ENCODE peak calls at places on chromosomes 1 and 21, in nine cellular contexts. One of them, this sample, is unnamed.

GRCh38 chr21:29555601-29556000 is 256.9 kb downstream of the BACH1 start:
- DNase-seq in GM20000: no peak
- DNase-seq in mesothelial cell of epicardium: no peak
- DNase-seq in RWPE1: no peak
- DNase-seq in left lung: no peak
- DNase-seq in heart left ventricle: no peak
- DNase-seq in mucosa of descending colon: no peak
- DNase-seq in GM12865: no peak
- DNase-seq in NB4: no peak
- DNase-seq in this sample: no peak

GRCh38 chr1:155698382-155699038 is 9.6 kb downstream of the DAP3 start:
- DNase-seq in heart left ventricle: no peak
- DNase-seq in GM12865: no peak
- DNase-seq in GM20000: no peak
- DNase-seq in RWPE1: no peak
- DNase-seq in mesothelial cell of epicardium: no peak
- DNase-seq in NB4: no peak
- DNase-seq in left lung: no peak
- DNase-seq in mucosa of descending colon: no peak
- DNase-seq in this sample: no peak

GRCh38 chr1:59674605-59675004 is 140.1 kb upstream of the HOOK1 start:
- DNase-seq in GM12865: no peak
- DNase-seq in GM20000: no peak
- DNase-seq in RWPE1: peak; percentile 4
- DNase-seq in NB4: peak; percentile 89
- DNase-seq in mesothelial cell of epicardium: no peak
- DNase-seq in left lung: no peak
- DNase-seq in mucosa of descending colon: no peak
- DNase-seq in heart left ventricle: no peak
- DNase-seq in this sample: no peak

GRCh38 chr21:33261635-33262034 is 4.5 kb upstream of the IL10RB start:
- DNase-seq in mesothelial cell of epicardium: no peak
- DNase-seq in NB4: peak; percentile 92
- DNase-seq in left lung: no peak
- DNase-seq in heart left ventricle: no peak
- DNase-seq in RWPE1: no peak
- DNase-seq in GM20000: no peak
- DNase-seq in GM12865: peak; percentile 57
- DNase-seq in mucosa of descending colon: no peak
- DNase-seq in this sample: no peak

GRCh38 chr1:216045400-216045799 is 377.8 kb downstream of the USH2A start:
- DNase-seq in NB4: no peak
- DNase-seq in left lung: no peak
- DNase-seq in RWPE1: peak; percentile 36
- DNase-seq in heart left ventricle: no peak
- DNase-seq in GM20000: no peak
- DNase-seq in GM12865: no peak
- DNase-seq in mucosa of descending colon: no peak
- DNase-seq in mesothelial cell of epicardium: no peak
- DNase-seq in this sample: no peak

GRCh38 chr1:210467440-210468040 is 138.8 kb downstream of the HHAT start:
- DNase-seq in NB4: no peak
- DNase-seq in RWPE1: no peak
- DNase-seq in left lung: no peak
- DNase-seq in GM20000: no peak
- DNase-seq in mesothelial cell of epicardium: no peak
- DNase-seq in mucosa of descending colon: no peak
- DNase-seq in GM12865: no peak
- DNase-seq in heart left ventricle: no peak
- DNase-seq in this sample: no peak

GRCh38 chr1:63967901-63968300 is 194.1 kb downstream of the ROR1 start:
- DNase-seq in mesothelial cell of epicardium: no peak
- DNase-seq in GM20000: no peak
- DNase-seq in NB4: no peak
- DNase-seq in mucosa of descending colon: no peak
- DNase-seq in left lung: no peak
- DNase-seq in heart left ventricle: no peak
- DNase-seq in GM12865: no peak
- DNase-seq in RWPE1: no peak
- DNase-seq in this sample: no peak

GRCh38 chr1:116481934-116482333 is 88.9 kb downstream of the CD58 start:
- DNase-seq in mesothelial cell of epicardium: no peak
- DNase-seq in RWPE1: no peak
- DNase-seq in mucosa of descending colon: peak; percentile 56
- DNase-seq in heart left ventricle: no peak
- DNase-seq in left lung: no peak
- DNase-seq in GM20000: no peak
- DNase-seq in NB4: no peak
- DNase-seq in GM12865: no peak
- DNase-seq in this sample: no peak

GRCh38 chr1:40818264-40818961 is 34.8 kb downstream of the KCNQ4 start:
- DNase-seq in GM12865: peak; percentile 87
- DNase-seq in NB4: no peak
- DNase-seq in RWPE1: peak; percentile 72
- DNase-seq in mesothelial cell of epicardium: peak; percentile 61
- DNase-seq in left lung: peak; percentile 91
- DNase-seq in GM20000: peak; percentile 90
- DNase-seq in mucosa of descending colon: peak; percentile 91
- DNase-seq in heart left ventricle: peak; percentile 58
- DNase-seq in this sample: peak; percentile 93

GRCh38 chr1:241266121-241266520 is 90.9 kb downstream of the RGS7 start:
- DNase-seq in heart left ventricle: no peak
- DNase-seq in left lung: no peak
- DNase-seq in NB4: no peak
- DNase-seq in RWPE1: no peak
- DNase-seq in GM20000: no peak
- DNase-seq in GM12865: no peak
- DNase-seq in mesothelial cell of epicardium: no peak
- DNase-seq in mucosa of descending colon: no peak
- DNase-seq in this sample: no peak

GRCh38 chr1:241265428-241265827 is 91.6 kb downstream of the RGS7 start:
- DNase-seq in heart left ventricle: no peak
- DNase-seq in RWPE1: no peak
- DNase-seq in GM20000: no peak
- DNase-seq in mucosa of descending colon: no peak
- DNase-seq in GM12865: no peak
- DNase-seq in left lung: no peak
- DNase-seq in mesothelial cell of epicardium: no peak
- DNase-seq in NB4: no peak
- DNase-seq in this sample: no peak

GRCh38 chr1:241270016-241270415 is 87.0 kb downstream of the RGS7 start:
- DNase-seq in heart left ventricle: no peak
- DNase-seq in mucosa of descending colon: no peak
- DNase-seq in left lung: no peak
- DNase-seq in GM12865: no peak
- DNase-seq in RWPE1: no peak
- DNase-seq in GM20000: no peak
- DNase-seq in NB4: no peak
- DNase-seq in mesothelial cell of epicardium: no peak
- DNase-seq in this sample: no peak

GRCh38 chr1:241271427-241271826 is 85.6 kb downstream of the RGS7 start:
- DNase-seq in RWPE1: no peak
- DNase-seq in GM12865: no peak
- DNase-seq in left lung: no peak
- DNase-seq in mucosa of descending colon: no peak
- DNase-seq in GM20000: no peak
- DNase-seq in NB4: no peak
- DNase-seq in mesothelial cell of epicardium: no peak
- DNase-seq in heart left ventricle: no peak
- DNase-seq in this sample: no peak

DNA sequence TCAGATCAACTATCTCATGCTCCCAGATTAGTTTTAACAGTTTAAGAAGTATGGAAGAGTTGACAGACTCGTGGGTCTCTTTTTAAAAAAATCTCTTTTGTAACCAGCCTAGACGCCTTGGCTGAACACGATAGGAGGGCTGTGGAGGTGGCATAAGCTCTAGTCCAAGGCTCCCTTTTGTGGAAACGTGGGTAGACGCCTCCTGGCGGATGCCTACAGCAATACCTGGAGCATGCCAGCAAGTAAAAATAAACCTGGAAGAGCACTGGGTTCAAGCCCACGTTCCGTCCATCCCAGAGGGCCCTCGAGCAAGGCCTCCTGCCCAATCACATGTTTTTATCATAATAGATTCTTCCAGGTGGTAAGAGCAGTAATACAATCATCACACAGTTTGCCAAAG is 87.9 kb downstream of the RGS7 start:
- DNase-seq in mucosa of descending colon: no peak
- DNase-seq in heart left ventricle: no peak
- DNase-seq in mesothelial cell of epicardium: no peak
- DNase-seq in RWPE1: no peak
- DNase-seq in NB4: peak; percentile 24
- DNase-seq in left lung: no peak
- DNase-seq in GM20000: no peak
- DNase-seq in GM12865: peak; percentile 23
- DNase-seq in this sample: no peak
- TF ChIP-seq CTCF in mucosa of descending colon: no peak
- TF ChIP-seq CTCF in heart left ventricle: no peak
- TF ChIP-seq CTCF in mesothelial cell of epicardium: no peak
- TF ChIP-seq CTCF in RWPE1: no peak
- TF ChIP-seq CTCF in NB4: peak; percentile 39
- TF ChIP-seq CTCF in left lung: no peak
- TF ChIP-seq CTCF in GM20000: no peak
- TF ChIP-seq CTCF in GM12865: peak; percentile 36
- TF ChIP-seq CTCF in this sample: peak; percentile 3

GRCh38 chr1:29557701-29558445 is 321.6 kb downstream of the PTPRU start:
- DNase-seq in mucosa of descending colon: no peak
- DNase-seq in heart left ventricle: no peak
- DNase-seq in NB4: no peak
- DNase-seq in mesothelial cell of epicardium: no peak
- DNase-seq in GM20000: no peak
- DNase-seq in left lung: peak; percentile 32
- DNase-seq in RWPE1: no peak
- DNase-seq in GM12865: no peak
- DNase-seq in this sample: no peak
- TF ChIP-seq CTCF in mucosa of descending colon: no peak
- TF ChIP-seq CTCF in heart left ventricle: no peak
- TF ChIP-seq CTCF in NB4: no peak
- TF ChIP-seq CTCF in mesothelial cell of epicardium: no peak
- TF ChIP-seq CTCF in GM20000: no peak
- TF ChIP-seq CTCF in left lung: no peak
- TF ChIP-seq CTCF in RWPE1: no peak
- TF ChIP-seq CTCF in GM12865: no peak
- TF ChIP-seq CTCF in this sample: no peak

DNA sequence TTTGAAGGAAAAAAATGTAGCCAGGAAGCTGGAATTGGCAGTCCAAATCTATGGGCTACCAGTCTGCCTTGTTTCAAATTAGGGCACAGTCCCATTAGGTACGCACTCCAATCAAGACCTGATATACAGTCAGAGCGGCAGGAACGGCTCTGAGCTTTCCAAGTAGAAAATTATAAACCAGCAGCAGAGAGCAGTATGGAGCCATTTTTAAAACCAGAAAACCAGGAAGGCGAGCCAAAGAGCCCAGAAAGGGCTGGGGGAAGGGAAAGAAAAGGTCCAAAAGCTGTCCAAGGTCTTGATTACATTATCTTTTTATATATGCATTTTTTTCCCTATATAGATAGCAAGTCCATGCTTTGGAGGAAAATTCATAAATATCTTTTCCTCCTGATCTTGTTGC is 719.0 kb downstream of the RWDD3 start:
- DNase-seq in mesothelial cell of epicardium: no peak
- DNase-seq in RWPE1: peak; percentile 4
- DNase-seq in heart left ventricle: no peak
- DNase-seq in mucosa of descending colon: no peak
- DNase-seq in NB4: no peak
- DNase-seq in GM12865: no peak
- DNase-seq in left lung: no peak
- DNase-seq in GM20000: no peak
- DNase-seq in this sample: no peak
- TF ChIP-seq CTCF in mesothelial cell of epicardium: peak; percentile 20
- TF ChIP-seq CTCF in RWPE1: no peak
- TF ChIP-seq CTCF in heart left ventricle: peak; percentile 37
- TF ChIP-seq CTCF in mucosa of descending colon: no peak
- TF ChIP-seq CTCF in NB4: no peak
- TF ChIP-seq CTCF in GM12865: no peak
- TF ChIP-seq CTCF in left lung: no peak
- TF ChIP-seq CTCF in GM20000: no peak
- TF ChIP-seq CTCF in this sample: no peak

GRCh38 chr1:244833734-244834595 is 1.5 kb upstream of the COX20 start:
- DNase-seq in mucosa of descending colon: peak; percentile 73
- DNase-seq in mesothelial cell of epicardium: peak; percentile 67
- DNase-seq in GM12865: peak; percentile 78
- DNase-seq in RWPE1: peak; percentile 28
- DNase-seq in GM20000: peak; percentile 41
- DNase-seq in left lung: peak; percentile 81
- DNase-seq in NB4: peak; percentile 83
- DNase-seq in heart left ventricle: peak; percentile 58
- DNase-seq in this sample: no peak
- TF ChIP-seq CTCF in mucosa of descending colon: no peak
- TF ChIP-seq CTCF in mesothelial cell of epicardium: peak; percentile 14
- TF ChIP-seq CTCF in GM12865: no peak
- TF ChIP-seq CTCF in RWPE1: no peak
- TF ChIP-seq CTCF in GM20000: no peak
- TF ChIP-seq CTCF in left lung: peak; percentile 23
- TF ChIP-seq CTCF in NB4: peak; percentile 33
- TF ChIP-seq CTCF in heart left ventricle: peak; percentile 28
- TF ChIP-seq CTCF in this sample: no peak

This sample was measured in GM13976.